ENCODE peak calls at places on chromosomes 16 and 17, in seven cellular contexts. One of them, this sample, is unnamed.

GRCh38 chr16:52488837-52489289 is 58.1 kb downstream of the TOX3 start:
- DNase-seq in CD4-positive, alpha-beta memory T cell: no peak
- DNase-seq in CD8-positive, alpha-beta T cell: no peak
- DNase-seq in AG04450: no peak
- DNase-seq in neural progenitor cell: no peak
- DNase-seq in lower leg skin: no peak
- DNase-seq in right lobe of liver: peak; percentile 76
- DNase-seq in this sample: no peak

GRCh38 chr17:81717766-81718089 is 5.6 kb downstream of the SLC25A10 start:
- DNase-seq in neural progenitor cell: no peak
- DNase-seq in CD4-positive, alpha-beta memory T cell: no peak
- DNase-seq in AG04450: no peak
- DNase-seq in lower leg skin: no peak
- DNase-seq in right lobe of liver: no peak
- DNase-seq in CD8-positive, alpha-beta T cell: no peak
- DNase-seq in this sample: no peak

GRCh38 chr17:33055171-33055611 is 63.5 kb downstream of the SPACA3 start:
- DNase-seq in CD4-positive, alpha-beta memory T cell: no peak
- DNase-seq in CD8-positive, alpha-beta T cell: no peak
- DNase-seq in neural progenitor cell: no peak
- DNase-seq in AG04450: no peak
- DNase-seq in right lobe of liver: no peak
- DNase-seq in lower leg skin: no peak
- DNase-seq in this sample: no peak

GRCh38 chr17:12230411-12230810 is 209.7 kb downstream of the MAP2K4 start:
- DNase-seq in AG04450: peak; percentile 6
- DNase-seq in CD4-positive, alpha-beta memory T cell: no peak
- DNase-seq in CD8-positive, alpha-beta T cell: no peak
- DNase-seq in right lobe of liver: no peak
- DNase-seq in neural progenitor cell: no peak
- DNase-seq in lower leg skin: no peak
- DNase-seq in this sample: no peak

GRCh38 chr16:70290949-70291519 is 1.7 kb upstream of the AARS1 start:
- DNase-seq in right lobe of liver: no peak
- DNase-seq in CD4-positive, alpha-beta memory T cell: no peak
- DNase-seq in AG04450: peak; percentile 27
- DNase-seq in lower leg skin: no peak
- DNase-seq in neural progenitor cell: no peak
- DNase-seq in CD8-positive, alpha-beta T cell: no peak
- DNase-seq in this sample: no peak

GRCh38 chr17:64420143-64420670 is 28.7 kb upstream of the MILR1 start:
- DNase-seq in CD8-positive, alpha-beta T cell: no peak
- DNase-seq in neural progenitor cell: peak; percentile 74
- DNase-seq in CD4-positive, alpha-beta memory T cell: peak; percentile 73
- DNase-seq in lower leg skin: no peak
- DNase-seq in AG04450: peak; percentile 67
- DNase-seq in right lobe of liver: no peak
- DNase-seq in this sample: no peak

GRCh38 chr17:66322764-66323163 is 20.4 kb downstream of the PRKCA start:
- DNase-seq in neural progenitor cell: no peak
- DNase-seq in right lobe of liver: no peak
- DNase-seq in CD4-positive, alpha-beta memory T cell: no peak
- DNase-seq in CD8-positive, alpha-beta T cell: no peak
- DNase-seq in AG04450: no peak
- DNase-seq in lower leg skin: no peak
- DNase-seq in this sample: no peak

GRCh38 chr16:55279598-55279997 is 44.4 kb upstream of the IRX6 start:
- DNase-seq in CD8-positive, alpha-beta T cell: no peak
- DNase-seq in CD4-positive, alpha-beta memory T cell: no peak
- DNase-seq in AG04450: no peak
- DNase-seq in neural progenitor cell: no peak
- DNase-seq in right lobe of liver: no peak
- DNase-seq in lower leg skin: no peak
- DNase-seq in this sample: no peak

GRCh38 chr17:36120221-36120620 is 16.6 kb downstream of the CCL4 start:
- DNase-seq in AG04450: no peak
- DNase-seq in neural progenitor cell: no peak
- DNase-seq in right lobe of liver: no peak
- DNase-seq in CD4-positive, alpha-beta memory T cell: no peak
- DNase-seq in lower leg skin: no peak
- DNase-seq in CD8-positive, alpha-beta T cell: no peak
- DNase-seq in this sample: no peak

GRCh38 chr17:58520843-58521430 is 6.5 kb upstream of the MTMR4 start:
- DNase-seq in AG04450: no peak
- DNase-seq in neural progenitor cell: peak; percentile 72
- DNase-seq in CD4-positive, alpha-beta memory T cell: no peak
- DNase-seq in CD8-positive, alpha-beta T cell: no peak
- DNase-seq in lower leg skin: no peak
- DNase-seq in right lobe of liver: no peak
- DNase-seq in this sample: no peak

GRCh38 chr17:20234266-20234665 is 225.1 kb downstream of the SPECC1 start:
- DNase-seq in right lobe of liver: no peak
- DNase-seq in neural progenitor cell: no peak
- DNase-seq in lower leg skin: no peak
- DNase-seq in AG04450: no peak
- DNase-seq in CD8-positive, alpha-beta T cell: peak; percentile 17
- DNase-seq in CD4-positive, alpha-beta memory T cell: peak; percentile 56
- DNase-seq in this sample: no peak

GRCh38 chr17:70797166-70797565 is 627.8 kb downstream of the KCNJ2 start:
- DNase-seq in AG04450: no peak
- DNase-seq in CD4-positive, alpha-beta memory T cell: no peak
- DNase-seq in lower leg skin: no peak
- DNase-seq in right lobe of liver: no peak
- DNase-seq in neural progenitor cell: no peak
- DNase-seq in CD8-positive, alpha-beta T cell: no peak
- DNase-seq in this sample: no peak

GRCh38 chr17:40696651-40697072 is 6.9 kb downstream of the KRT24 start:
- DNase-seq in CD4-positive, alpha-beta memory T cell: no peak
- DNase-seq in AG04450: no peak
- DNase-seq in CD8-positive, alpha-beta T cell: no peak
- DNase-seq in neural progenitor cell: no peak
- DNase-seq in right lobe of liver: no peak
- DNase-seq in lower leg skin: no peak
- DNase-seq in this sample: no peak

DNA sequence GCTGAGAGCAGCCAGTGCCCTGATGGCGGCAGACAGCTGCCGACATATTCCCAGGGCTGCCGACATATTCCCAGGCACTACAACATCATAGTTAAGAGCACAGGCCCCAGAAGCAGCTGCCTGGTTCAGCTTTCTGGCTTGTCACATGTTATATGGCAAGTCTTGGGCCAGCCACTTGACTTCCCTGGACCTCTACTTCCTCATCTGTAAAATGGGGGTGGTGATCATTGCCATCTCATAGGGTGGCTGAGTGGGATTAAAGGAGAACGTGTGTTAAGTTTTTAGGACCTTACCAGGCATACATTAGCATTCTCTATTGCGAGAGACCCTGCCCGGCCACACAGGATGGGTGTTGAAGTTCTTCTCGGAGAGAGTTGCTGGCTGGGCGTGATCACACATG is 19.1 kb downstream of the CDIPT start:
- DNase-seq in CD4-positive, alpha-beta memory T cell: no peak
- DNase-seq in AG04450: no peak
- DNase-seq in right lobe of liver: no peak
- DNase-seq in neural progenitor cell: no peak
- DNase-seq in CD8-positive, alpha-beta T cell: no peak
- DNase-seq in lower leg skin: no peak
- DNase-seq in this sample: no peak
- H3K4me3 ChIP-seq in CD4-positive, alpha-beta memory T cell: no peak overlapping the region
- H3K4me3 ChIP-seq in AG04450: no peak overlapping the region
- H3K4me3 ChIP-seq in right lobe of liver: no peak overlapping the region
- H3K4me3 ChIP-seq in neural progenitor cell: no peak overlapping the region
- H3K4me3 ChIP-seq in CD8-positive, alpha-beta T cell: no peak overlapping the region
- H3K4me3 ChIP-seq in lower leg skin: no peak overlapping the region
- H3K4me3 ChIP-seq in this sample: no peak overlapping the region

GRCh38 chr16:58515125-58515870 is at the start of gene SETD6:
- DNase-seq in AG04450: peak; percentile 72
- DNase-seq in neural progenitor cell: peak; percentile 93
- DNase-seq in right lobe of liver: peak; percentile 92
- DNase-seq in CD8-positive, alpha-beta T cell: peak; percentile 63
- DNase-seq in lower leg skin: peak; percentile 97
- DNase-seq in CD4-positive, alpha-beta memory T cell: peak; percentile 54
- DNase-seq in this sample: peak; percentile 94
- H3K4me3 ChIP-seq in AG04450: peak within 1 kb of the TSS; percentile 76
- H3K4me3 ChIP-seq in neural progenitor cell: peak within 1 kb of the TSS; percentile 68
- H3K4me3 ChIP-seq in right lobe of liver: peak within 1 kb of the TSS; percentile 95
- H3K4me3 ChIP-seq in CD8-positive, alpha-beta T cell: peak within 1 kb of the TSS; percentile 92
- H3K4me3 ChIP-seq in lower leg skin: peak within 1 kb of the TSS; percentile 87
- H3K4me3 ChIP-seq in CD4-positive, alpha-beta memory T cell: peak within 1 kb of the TSS; percentile 89
- H3K4me3 ChIP-seq in this sample: peak within 1 kb of the TSS; percentile 56

DNA sequence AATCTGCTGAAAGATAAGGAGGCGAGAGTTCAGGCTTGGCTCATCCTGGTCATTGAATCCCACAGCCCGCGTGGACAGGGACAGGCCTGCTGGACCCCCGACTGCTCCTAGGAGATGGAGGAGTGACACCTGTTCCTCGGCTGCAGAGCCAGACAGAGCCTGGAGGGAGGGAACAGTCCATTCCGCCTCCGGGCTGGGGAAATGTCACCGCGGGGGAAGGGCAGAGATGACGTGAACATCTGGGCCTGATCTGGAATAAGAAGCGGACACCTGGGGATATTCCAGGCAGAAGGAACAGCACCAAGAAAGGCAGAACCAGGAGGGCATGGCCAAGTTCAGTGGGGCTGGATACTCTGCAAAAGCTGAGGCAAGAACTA is 1.5 kb downstream of the ZNF747 start:
- DNase-seq in CD8-positive, alpha-beta T cell: no peak
- DNase-seq in CD4-positive, alpha-beta memory T cell: no peak
- DNase-seq in lower leg skin: no peak
- DNase-seq in right lobe of liver: no peak
- DNase-seq in AG04450: no peak
- DNase-seq in neural progenitor cell: no peak
- DNase-seq in this sample: no peak
- H3K4me3 ChIP-seq in CD8-positive, alpha-beta T cell: no peak overlapping the region
- H3K4me3 ChIP-seq in CD4-positive, alpha-beta memory T cell: no peak overlapping the region
- H3K4me3 ChIP-seq in lower leg skin: no peak overlapping the region
- H3K4me3 ChIP-seq in right lobe of liver: peak overlapping the region; percentile 87
- H3K4me3 ChIP-seq in AG04450: no peak overlapping the region
- H3K4me3 ChIP-seq in neural progenitor cell: no peak overlapping the region
- H3K4me3 ChIP-seq in this sample: no peak overlapping the region

GRCh38 chr16:856101-856500 is 55.6 kb upstream of the GNG13 start:
- DNase-seq in lower leg skin: no peak
- DNase-seq in AG04450: no peak
- DNase-seq in right lobe of liver: no peak
- DNase-seq in neural progenitor cell: no peak
- DNase-seq in CD8-positive, alpha-beta T cell: no peak
- DNase-seq in CD4-positive, alpha-beta memory T cell: no peak
- DNase-seq in this sample: no peak
- H3K4me3 ChIP-seq in lower leg skin: no peak overlapping the region
- H3K4me3 ChIP-seq in AG04450: no peak overlapping the region
- H3K4me3 ChIP-seq in right lobe of liver: no peak overlapping the region
- H3K4me3 ChIP-seq in neural progenitor cell: no peak overlapping the region
- H3K4me3 ChIP-seq in CD8-positive, alpha-beta T cell: no peak overlapping the region
- H3K4me3 ChIP-seq in CD4-positive, alpha-beta memory T cell: no peak overlapping the region
- H3K4me3 ChIP-seq in this sample: no peak overlapping the region

DNA sequence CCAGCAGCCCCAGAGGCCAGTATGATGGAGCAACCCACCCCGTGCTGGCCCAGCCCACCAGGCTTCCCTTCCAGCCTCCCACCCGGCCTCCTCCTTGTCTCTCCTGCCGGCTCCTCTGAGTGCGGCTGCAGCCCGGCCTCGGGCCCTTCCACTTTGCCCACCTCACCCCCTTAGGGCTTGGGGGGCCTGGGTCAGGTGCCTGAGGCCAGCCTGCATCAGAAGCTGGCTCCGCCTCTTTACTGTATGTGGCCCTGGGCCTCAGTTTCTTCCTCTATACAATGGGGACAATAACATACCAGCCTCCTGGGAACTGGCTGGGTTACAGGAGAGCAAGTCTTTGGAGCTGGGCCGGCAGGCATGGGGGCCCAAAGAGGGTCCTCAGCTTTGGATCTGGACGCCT is 221.1 kb upstream of the CIBAR2 start:
- DNase-seq in neural progenitor cell: no peak
- DNase-seq in AG04450: no peak
- DNase-seq in lower leg skin: no peak
- DNase-seq in right lobe of liver: no peak
- DNase-seq in CD4-positive, alpha-beta memory T cell: no peak
- DNase-seq in CD8-positive, alpha-beta T cell: no peak
- DNase-seq in this sample: peak; percentile 34
- H3K4me3 ChIP-seq in neural progenitor cell: no peak overlapping the region
- H3K4me3 ChIP-seq in AG04450: no peak overlapping the region
- H3K4me3 ChIP-seq in lower leg skin: no peak overlapping the region
- H3K4me3 ChIP-seq in right lobe of liver: no peak overlapping the region
- H3K4me3 ChIP-seq in CD4-positive, alpha-beta memory T cell: no peak overlapping the region
- H3K4me3 ChIP-seq in CD8-positive, alpha-beta T cell: no peak overlapping the region
- H3K4me3 ChIP-seq in this sample: no peak overlapping the region

DNA sequence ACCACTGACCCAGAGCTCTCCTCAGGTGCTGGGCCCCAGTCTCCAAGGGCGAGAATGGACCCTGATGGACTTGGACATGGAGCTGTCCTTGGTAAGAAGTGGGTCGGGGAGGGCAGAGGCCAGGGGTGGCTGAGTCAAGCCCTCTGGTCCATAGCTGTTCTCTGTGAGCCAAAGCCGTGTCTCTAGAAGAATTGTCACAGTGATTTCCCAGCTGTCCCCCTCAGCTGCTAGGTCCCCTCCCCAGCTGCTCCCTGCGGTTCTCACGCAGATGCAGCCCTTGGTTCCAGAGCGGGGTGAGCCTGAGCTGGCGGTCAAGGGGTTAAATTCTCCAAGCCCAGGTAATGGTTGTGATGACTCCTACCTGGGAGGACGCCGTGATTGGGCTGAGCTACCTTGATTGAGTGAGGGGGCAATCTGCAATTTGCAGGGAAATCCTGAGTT is 1.3 kb upstream of the NOL3 start:
- DNase-seq in CD8-positive, alpha-beta T cell: no peak
- DNase-seq in lower leg skin: no peak
- DNase-seq in neural progenitor cell: no peak
- DNase-seq in CD4-positive, alpha-beta memory T cell: no peak
- DNase-seq in right lobe of liver: no peak
- DNase-seq in AG04450: no peak
- DNase-seq in this sample: no peak
- H3K4me3 ChIP-seq in CD8-positive, alpha-beta T cell: no peak overlapping the region
- H3K4me3 ChIP-seq in lower leg skin: no peak overlapping the region
- H3K4me3 ChIP-seq in neural progenitor cell: no peak overlapping the region
- H3K4me3 ChIP-seq in CD4-positive, alpha-beta memory T cell: no peak overlapping the region
- H3K4me3 ChIP-seq in right lobe of liver: no peak overlapping the region
- H3K4me3 ChIP-seq in AG04450: no peak overlapping the region
- H3K4me3 ChIP-seq in this sample: no peak overlapping the region

GRCh38 chr16:3652373-3653037 is 2.0 kb upstream of the DNASE1 start:
- DNase-seq in CD8-positive, alpha-beta T cell: no peak
- DNase-seq in CD4-positive, alpha-beta memory T cell: no peak
- DNase-seq in AG04450: no peak
- DNase-seq in right lobe of liver: peak; percentile 45
- DNase-seq in lower leg skin: peak; percentile 75
- DNase-seq in neural progenitor cell: no peak
- DNase-seq in this sample: no peak
- H3K4me3 ChIP-seq in CD8-positive, alpha-beta T cell: no peak overlapping the region
- H3K4me3 ChIP-seq in CD4-positive, alpha-beta memory T cell: no peak overlapping the region
- H3K4me3 ChIP-seq in AG04450: no peak overlapping the region
- H3K4me3 ChIP-seq in right lobe of liver: no peak overlapping the region
- H3K4me3 ChIP-seq in lower leg skin: no peak overlapping the region
- H3K4me3 ChIP-seq in neural progenitor cell: no peak overlapping the region
- H3K4me3 ChIP-seq in this sample: no peak overlapping the region

This sample was measured in right cardiac atrium.